ENCODE peak calls at places on chromosomes 12 and 14, in eight cellular contexts. I is BE2C, B is dorsolateral prefrontal cortex, U is MCF 10A, X is neural crest cell, K is fibroblast of pulmonary artery, G is heart right ventricle, O is cardiac fibroblast. S is an unnamed sample.

GRCh38 chr12:3492868-3493224 is 1.8 kb downstream of the PRMT8 start:
- DNase-seq in I (no peak), B (no peak), U (no peak), X (no peak), K (no peak), G (no peak), O (no peak), S (no peak)

GRCh38 chr12:32467959-32468863 is 68.9 kb downstream of the FGD4 start:
- DNase-seq in I (no peak), B (no peak), U (no peak), X (no peak), K (no peak), G (no peak), O (no peak), S (no peak)

GRCh38 chr12:124520258-124520657 is 47.2 kb downstream of the NCOR2 start:
- DNase-seq in I (no peak), B (no peak), U (peak; percentile 94), X (no peak), K (peak; percentile 81), G (no peak), O (peak; percentile 75), S (peak; percentile 66)

GRCh38 chr12:86148612-86149011 is 107.6 kb downstream of the MGAT4C start:
- DNase-seq in I (no peak), B (no peak), U (no peak), X (no peak), K (peak; percentile 18), G (no peak), O (peak; percentile 15), S (no peak)

GRCh38 chr12:112879191-112879705 is 27.5 kb upstream of the OAS1 start:
- DNase-seq in I (peak; percentile 79), B (no peak), U (no peak), X (no peak), K (no peak), G (no peak), O (no peak), S (no peak)

GRCh38 chr12:124481772-124482566 is 85.4 kb downstream of the NCOR2 start:
- DNase-seq in I (no peak), B (no peak), U (no peak), X (no peak), K (no peak), G (no peak), O (no peak), S (no peak)

GRCh38 chr12:121961195-121961879 is 42.9 kb downstream of the CFAP251 start:
- DNase-seq in I (no peak), B (no peak), U (no peak), X (no peak), K (no peak), G (no peak), O (no peak), S (no peak)

GRCh38 chr12:55847033-55847432 is 4.3 kb upstream of the MMP19 start:
- DNase-seq in I (no peak), B (no peak), U (peak; percentile 64), X (no peak), K (peak; percentile 78), G (no peak), O (peak; percentile 80), S (peak; percentile 95)

GRCh38 chr12:42097971-42098370 is 46.7 kb downstream of the GXYLT1 start:
- DNase-seq in I (no peak), B (no peak), U (no peak), X (no peak), K (peak; percentile 47), G (no peak), O (peak; percentile 58), S (no peak)

GRCh38 chr14:94394594-94395305 is 6.3 kb upstream of the SERPINA1 start:
- DNase-seq in I (no peak), B (peak; percentile 43), U (peak; percentile 88), X (no peak), K (peak; percentile 94), G (peak; percentile 21), O (peak; percentile 87), S (peak; percentile 89)

DNA sequence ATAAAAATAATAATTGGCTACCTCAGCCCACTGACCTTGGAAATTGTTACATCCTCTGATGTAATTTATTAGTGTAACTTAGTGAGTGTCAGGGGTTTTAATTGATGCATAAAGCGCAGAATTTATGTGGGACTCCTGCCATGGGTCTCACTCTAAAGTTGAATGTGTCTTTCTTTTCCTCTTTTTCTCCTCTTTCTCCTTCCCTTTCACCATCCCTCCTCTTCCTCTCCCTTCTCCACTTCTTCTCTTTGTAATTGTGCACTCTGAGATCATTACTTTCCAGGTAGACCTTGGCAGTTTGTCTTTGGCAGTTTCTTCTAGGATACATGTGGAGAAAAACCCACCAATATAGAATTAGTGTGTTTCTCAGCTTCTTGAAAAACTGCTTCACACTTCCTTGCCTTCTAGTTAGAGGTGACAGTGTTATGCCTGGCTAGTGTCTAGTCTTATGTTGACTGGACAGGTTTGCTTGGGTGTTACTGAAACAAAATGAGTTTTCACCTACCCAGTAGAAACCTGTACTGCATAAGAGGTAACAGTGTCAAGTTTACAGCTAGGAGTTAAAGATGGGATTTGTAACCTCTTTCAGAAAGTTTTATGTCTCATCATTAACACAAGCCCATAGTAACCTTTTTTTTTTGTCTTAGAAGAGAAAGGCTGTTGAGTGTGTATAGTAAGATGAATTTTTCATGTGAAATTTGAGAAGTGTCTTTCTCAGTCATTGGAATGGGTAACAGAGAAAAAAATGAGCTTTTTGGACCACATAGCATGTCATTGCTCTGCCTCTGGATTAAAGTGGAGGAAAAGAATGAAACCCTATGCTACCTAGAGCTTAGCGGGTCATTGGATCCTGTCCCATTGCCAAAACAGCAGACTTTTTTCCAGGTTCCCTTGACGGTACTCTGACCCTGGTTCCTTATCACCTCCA is 18.6 kb downstream of the PELI2 start:
- DNase-seq in I (no peak), B (no peak), U (no peak), X (no peak), K (no peak), G (no peak), O (no peak), S (no peak)
- TF ChIP-seq CTCF in I (no peak), B (no peak), U (no peak), X (no peak), K (no peak), G (no peak), O (no peak), S (no peak)

GRCh38 chr12:65922077-65922476 is 97.8 kb downstream of the HMGA2 start:
- DNase-seq in I (no peak), B (no peak), U (no peak), X (no peak), K (no peak), G (no peak), O (no peak), S (no peak)

GRCh38 chr12:65926119-65927004 is 102.1 kb downstream of the HMGA2 start:
- DNase-seq in I (no peak), B (no peak), U (no peak), X (no peak), K (no peak), G (no peak), O (no peak), S (no peak)

GRCh38 chr12:65918057-65918456 is 93.8 kb downstream of the HMGA2 start:
- DNase-seq in I (no peak), B (no peak), U (no peak), X (no peak), K (no peak), G (no peak), O (no peak), S (no peak)

GRCh38 chr12:65925626-65926025 is 101.3 kb downstream of the HMGA2 start:
- DNase-seq in I (no peak), B (no peak), U (no peak), X (no peak), K (no peak), G (no peak), O (no peak), S (no peak)

GRCh38 chr12:65923228-65923627 is 98.9 kb downstream of the HMGA2 start:
- DNase-seq in I (no peak), B (no peak), U (no peak), X (no peak), K (no peak), G (no peak), O (no peak), S (no peak)
- TF ChIP-seq CTCF in I (no peak), B (no peak), U (no peak), X (no peak), K (no peak), G (no peak), O (peak; percentile 22), S (peak; percentile 15)

GRCh38 chr12:96132819-96133218 is 61.4 kb upstream of the ELK3 start:
- DNase-seq in I (peak; percentile 41), B (no peak), U (peak; percentile 42), X (no peak), K (no peak), G (no peak), O (no peak), S (no peak)
- TF ChIP-seq CTCF in I (peak; percentile 58), B (peak; percentile 11), U (no peak), X (peak; percentile 23), K (no peak), G (no peak), O (peak; percentile 14), S (no peak)

GRCh38 chr12:69068431-69068830 is 135.5 kb upstream of the CPM start:
- DNase-seq in I (no peak), B (no peak), U (peak; percentile 55), X (no peak), K (peak; percentile 26), G (no peak), O (no peak), S (peak; percentile 78)

GRCh38 chr12:69065804-69066203 is 132.8 kb upstream of the CPM start:
- DNase-seq in I (no peak), B (no peak), U (peak; percentile 87), X (no peak), K (no peak), G (no peak), O (no peak), S (no peak)

GRCh38 chr12:69067713-69068112 is 134.7 kb upstream of the CPM start:
- DNase-seq in I (no peak), B (no peak), U (no peak), X (no peak), K (no peak), G (no peak), O (no peak), S (no peak)

GRCh38 chr12:69064734-69065413 is 131.9 kb upstream of the CPM start:
- DNase-seq in I (no peak), B (no peak), U (no peak), X (no peak), K (no peak), G (no peak), O (no peak), S (no peak)

DNA sequence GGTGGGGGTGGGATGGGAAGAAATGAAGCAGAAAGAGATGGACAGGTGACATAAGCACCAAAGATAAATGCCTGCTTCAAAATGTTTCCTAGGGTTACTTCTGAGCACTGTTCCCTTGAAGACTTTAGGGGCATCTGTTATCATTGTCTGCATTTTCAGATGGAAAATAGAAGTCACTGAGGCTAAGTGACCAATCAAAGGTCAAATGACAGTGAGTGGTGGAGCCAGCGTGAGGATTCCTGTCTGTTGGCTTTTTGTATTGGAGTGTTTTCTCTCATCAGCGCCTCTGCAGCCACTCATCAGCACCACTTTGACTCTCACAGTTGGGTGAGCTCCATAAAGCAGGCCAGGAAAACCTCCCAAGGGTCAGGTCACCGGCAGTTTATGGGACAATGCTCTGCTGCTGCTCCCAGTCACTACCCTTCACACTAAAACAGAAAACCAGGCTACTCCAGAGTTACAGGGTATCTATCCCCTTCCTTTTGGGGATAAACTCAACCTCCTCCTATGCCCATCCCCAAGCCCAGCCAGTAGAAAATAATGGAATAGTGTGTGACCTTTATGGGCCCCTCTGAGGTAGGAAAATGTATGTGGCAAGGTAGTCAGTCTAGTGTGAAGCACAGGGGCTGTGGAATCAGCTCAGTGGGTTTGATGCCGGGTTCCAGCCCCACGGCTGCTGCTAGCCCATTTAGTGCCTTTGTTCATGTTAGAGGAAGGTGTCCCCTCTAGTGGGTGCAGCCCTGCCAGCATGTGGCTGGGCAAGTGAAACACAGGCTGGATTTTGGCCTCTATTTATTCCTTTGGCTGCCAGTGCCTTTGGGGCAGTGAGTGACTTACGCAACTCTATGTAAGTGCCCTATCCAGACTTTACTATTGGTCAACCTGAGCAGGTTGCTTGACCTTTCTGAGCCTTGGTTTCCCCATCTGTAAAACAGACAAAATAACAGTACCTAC is 133.7 kb upstream of the CPM start:
- DNase-seq in I (no peak), B (no peak), U (peak; percentile 56), X (no peak), K (no peak), G (peak; percentile 14), O (no peak), S (no peak)
- TF ChIP-seq CTCF in I (no peak), B (no peak), U (no peak), X (no peak), K (no peak), G (no peak), O (no peak), S (no peak)

S was measured in fibroblast of mammary gland.